ENCODE peak calls at places on chromosomes 13 and 19, in eight cellular contexts. I, M, Z, S, G, U, J and O are unnamed samples.

GRCh38 chr19:46368116-46368515 is 21.2 kb downstream of the PPP5C start:
- DNase-seq in Z (no peak), I (no peak), M (no peak), U (peak; percentile 11), G (no peak), J (no peak), S (no peak), O (no peak)

GRCh38 chr13:48403151-48403631 is 9.7 kb downstream of the LPAR6 start:
- DNase-seq in Z (no peak), J (no peak), G (no peak), M (no peak), U (no peak), S (no peak), I (no peak), O (peak; percentile 45)

GRCh38 chr13:22744688-22745452 is 435.9 kb upstream of the SGCG start:
- DNase-seq in M (no peak), S (no peak), J (peak; percentile 21), I (no peak), U (no peak), Z (no peak), G (no peak), O (no peak)

GRCh38 chr19:32558607-32559228 is 22.3 kb upstream of the PDCD5 start:
- DNase-seq in I (no peak), S (no peak), Z (no peak), J (no peak), G (no peak), M (no peak), U (no peak), O (no peak)

GRCh38 chr13:44576396-44577235 is 486 bp upstream of the TSC22D1 start:
- DNase-seq in S (no peak), J (no peak), G (peak; percentile 52), M (no peak), I (peak; percentile 15), U (peak; percentile 39), Z (no peak), O (peak; percentile 47)

GRCh38 chr19:39247701-39248664 is 673 bp downstream of the IFNL4 start:
- DNase-seq in M (no peak), Z (no peak), U (no peak), I (no peak), S (no peak), G (no peak), J (no peak), O (no peak)

GRCh38 chr13:27924529-27925141 is 4.8 kb downstream of the PDX1 start:
- DNase-seq in J (no peak), I (no peak), M (no peak), S (no peak), G (no peak), Z (no peak), U (no peak), O (no peak)

GRCh38 chr19:1990230-1991017 is 25.1 kb downstream of the BTBD2 start:
- DNase-seq in M (no peak), U (no peak), S (no peak), Z (no peak), I (no peak), G (peak; percentile 45), J (no peak), O (no peak)

GRCh38 chr13:99866781-99867180 is 104.8 kb downstream of the ZIC5 start:
- DNase-seq in M (no peak), G (no peak), J (no peak), U (no peak), S (no peak), I (no peak), Z (no peak), O (no peak)

GRCh38 chr19:51698296-51698695 is 5.2 kb downstream of the SPACA6 start:
- DNase-seq in Z (peak; percentile 56), J (no peak), S (no peak), U (no peak), I (no peak), M (no peak), G (no peak), O (no peak)

GRCh38 chr13:111210488-111210887 is 95.4 kb downstream of the ARHGEF7 start:
- DNase-seq in G (peak; percentile 75), Z (peak; percentile 87), M (peak; percentile 42), I (no peak), J (no peak), S (peak; percentile 51), U (peak; percentile 50), O (no peak)

GRCh38 chr19:34351382-34351802 is 13.6 kb upstream of the GPI start:
- DNase-seq in U (no peak), G (no peak), Z (no peak), M (no peak), J (no peak), I (peak; percentile 13), S (no peak), O (no peak)

GRCh38 chr13:29435125-29435911 is 160.2 kb downstream of the SLC7A1 start:
- DNase-seq in M (peak; percentile 26), I (no peak), U (no peak), Z (peak; percentile 95), S (peak; percentile 26), G (no peak), J (no peak), O (no peak)

GRCh38 chr13:40539954-40540706 is 126.3 kb downstream of the FOXO1 start:
- DNase-seq in I (no peak), Z (peak; percentile 88), M (no peak), U (peak; percentile 50), S (no peak), G (no peak), J (peak; percentile 30), O (no peak)

GRCh38 chr13:48979892-48980291 is 4.2 kb downstream of the FNDC3A start:
- DNase-seq in S (no peak), U (no peak), G (no peak), M (no peak), Z (no peak), J (no peak), I (no peak), O (no peak)

GRCh38 chr19:36573948-36574726 is 1.0 kb upstream of the ZNF529 start:
- DNase-seq in U (peak; percentile 37), S (no peak), I (no peak), M (no peak), J (no peak), G (no peak), Z (peak; percentile 43), O (no peak)

GRCh38 chr19:2722541-2723344 is 1.6 kb upstream of the DIRAS1 start:
- DNase-seq in G (peak; percentile 65), S (peak; percentile 74), I (no peak), U (peak; percentile 93), Z (peak; percentile 67), J (peak; percentile 67), M (peak; percentile 61), O (no peak)

GRCh38 chr19:18427752-18428131 is 8.5 kb downstream of the SSBP4 start:
- DNase-seq in M (no peak), I (no peak), G (no peak), S (no peak), J (no peak), Z (no peak), U (no peak), O (no peak)
- H3K4me1 ChIP-seq in M (peaks cover 16% of the 10 kb centered on the region), I (peaks cover 64% of the 10 kb centered on the region), G (peaks cover 51% of the 10 kb centered on the region), S (peaks cover 54% of the 10 kb centered on the region), J (peaks cover 36% of the 10 kb centered on the region), Z (peaks cover 37% of the 10 kb centered on the region), U (peaks cover 43% of the 10 kb centered on the region), O (peaks cover 75% of the 10 kb centered on the region)

GRCh38 chr13:50892162-50892944 is 17.2 kb upstream of the RNASEH2B start:
- DNase-seq in Z (no peak), J (no peak), M (no peak), S (no peak), G (no peak), I (peak; percentile 30), U (no peak), O (peak; percentile 55)
- H3K27ac ChIP-seq in Z (no peak overlapping the region), J (no peak overlapping the region), M (no peak overlapping the region), S (no peak overlapping the region), G (no peak overlapping the region), I (peak overlapping the region; percentile 21), U (no peak overlapping the region), O (peak overlapping the region; percentile 56)

DNA sequence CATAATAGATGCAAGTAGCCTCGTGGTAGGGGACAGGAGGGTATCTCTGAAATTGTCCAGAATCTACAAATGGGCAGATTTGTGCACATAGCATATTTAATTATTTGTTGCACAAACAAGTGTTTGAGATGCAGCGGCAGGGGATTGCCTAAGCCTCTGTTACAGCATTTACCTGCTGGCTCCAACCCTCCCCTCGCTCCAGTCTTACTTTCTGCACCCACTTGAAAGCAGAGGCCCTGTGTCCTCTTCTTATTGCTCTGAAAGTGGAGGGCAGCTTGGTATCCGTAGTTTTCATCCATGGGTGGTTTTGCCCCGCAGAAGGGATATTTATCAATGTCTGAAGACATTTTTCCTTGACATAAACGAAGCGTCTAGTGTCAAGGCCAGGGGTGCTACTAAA is 73.0 kb upstream of the STK24 start:
- DNase-seq in S (no peak), Z (no peak), G (no peak), J (no peak), M (no peak), I (no peak), U (no peak), O (no peak)
- H3K4me1 ChIP-seq in S (no peaks in the 10 kb centered on the region), Z (no peaks in the 10 kb centered on the region), G (peaks cover 20% of the 10 kb centered on the region), J (peaks cover 3% of the 10 kb centered on the region), M (no peaks in the 10 kb centered on the region), I (peaks cover 3% of the 10 kb centered on the region), U (no peaks in the 10 kb centered on the region), O (peaks cover 5% of the 10 kb centered on the region)

GRCh38 chr13:112743451-112744305 is 53.8 kb downstream of the ATP11A start:
- DNase-seq in G (no peak), S (no peak), J (no peak), I (no peak), M (no peak), Z (no peak), U (no peak), O (no peak)

GRCh38 chr13:112741835-112742570 is 52.2 kb downstream of the ATP11A start:
- DNase-seq in G (no peak), M (no peak), I (no peak), S (no peak), Z (no peak), U (no peak), J (no peak), O (no peak)

GRCh38 chr13:112741185-112741755 is 51.4 kb downstream of the ATP11A start:
- DNase-seq in S (no peak), M (no peak), Z (no peak), G (no peak), U (no peak), I (no peak), J (no peak), O (no peak)

GRCh38 chr13:112744306-112745021 is 54.6 kb downstream of the ATP11A start:
- DNase-seq in S (no peak), U (no peak), G (no peak), Z (peak; percentile 66), J (no peak), M (no peak), I (no peak), O (no peak)

GRCh38 chr13:112742583-112742982 is 52.7 kb downstream of the ATP11A start:
- DNase-seq in S (no peak), Z (no peak), M (no peak), G (no peak), I (no peak), J (no peak), U (no peak), O (no peak)
- H3K27ac ChIP-seq in S (no peak overlapping the region), Z (no peak overlapping the region), M (no peak overlapping the region), G (no peak overlapping the region), I (no peak overlapping the region), J (no peak overlapping the region), U (no peak overlapping the region), O (no peak overlapping the region)

GRCh38 chr13:73987618-73988017 is 146.6 kb downstream of the KLF12 start:
- DNase-seq in U (no peak), M (no peak), G (no peak), S (no peak), Z (no peak), I (no peak), J (no peak), O (no peak)
- H3K4me1 ChIP-seq in U (no peaks in the 10 kb centered on the region), M (peaks cover 13% of the 10 kb centered on the region), G (no peaks in the 10 kb centered on the region), S (peaks cover 28% of the 10 kb centered on the region), Z (no peaks in the 10 kb centered on the region), I (peaks cover 53% of the 10 kb centered on the region), J (no peaks in the 10 kb centered on the region), O (peaks cover 75% of the 10 kb centered on the region)